ENCODE peak calls at places on chromosomes 1 and 21, in four cellular contexts. B is mammary epithelial cell, W is left ventricle myocardium inferior, P is ovary. J is an unnamed sample.
A peak's percentile ranks its signal among the peaks of the same experiment; 100 is the strongest.

GRCh38 chr1:30534551-30534940 is 188.8 kb downstream of the MATN1 start:
- DNase-seq in B (no peak), W (no peak), P (no peak), J (no peak)

GRCh38 chr1:97796716-97797115 is 124.1 kb downstream of the DPYD start:
- DNase-seq in P (no peak), W (no peak), B (no peak), J (no peak)

GRCh38 chr1:156194300-156194652 is 372 bp downstream of the SLC25A44 start:
- DNase-seq in P (no peak), B (no peak), W (no peak), J (no peak)

GRCh38 chr1:199041173-199041914 is 402.5 kb downstream of the PTPRC start:
- DNase-seq in B (no peak), W (no peak), P (no peak), J (no peak)

GRCh38 chr1:179820216-179820970 is 57.2 kb downstream of the TOR1AIP2 start:
- DNase-seq in W (no peak), B (no peak), P (no peak), J (no peak)

GRCh38 chr1:235642021-235642942 is 7.3 kb downstream of the GNG4 start:
- DNase-seq in P (no peak), W (no peak), B (peak; percentile 61), J (peak; percentile 25)

GRCh38 chr1:95003433-95003738 is 69.4 kb downstream of the ALG14 start:
- DNase-seq in P (no peak), B (no peak), W (no peak), J (no peak)

GRCh38 chr1:212608956-212609700 is 567 bp downstream of the ATF3 start:
- DNase-seq in P (peak; percentile 75), W (peak; percentile 47), B (no peak), J (peak; percentile 23)

GRCh38 chr1:1364266-1364665 is 5.9 kb upstream of the MXRA8 start:
- DNase-seq in W (no peak), P (no peak), B (no peak), J (no peak)

GRCh38 chr1:204970897-204971296 is 72.1 kb upstream of the CNTN2 start:
- DNase-seq in W (no peak), B (no peak), P (no peak), J (no peak)

GRCh38 chr1:50651476-50652263 is 228.4 kb upstream of the DMRTA2 start:
- DNase-seq in W (no peak), B (no peak), P (no peak), J (no peak)

GRCh38 chr1:214833357-214833756 is 230.4 kb downstream of the CENPF start:
- DNase-seq in W (no peak), P (no peak), B (no peak), J (no peak)

GRCh38 chr1:234716907-234717375 is 107.0 kb upstream of the IRF2BP2 start:
- DNase-seq in W (no peak), B (no peak), P (no peak), J (no peak)

GRCh38 chr1:67532452-67533216 is 102.4 kb upstream of the SERBP1 start:
- DNase-seq in P (no peak), W (no peak), B (peak; percentile 73), J (peak; percentile 72)

GRCh38 chr1:147273409-147274307 is 31.2 kb downstream of the CHD1L start:
- DNase-seq in B (peak; percentile 79), W (no peak), P (no peak), J (peak; percentile 67)

GRCh38 chr1:226643701-226644540 is 95.2 kb downstream of the ITPKB start:
- DNase-seq in W (peak; percentile 11), P (peak; percentile 32), B (no peak), J (no peak)

GRCh38 chr1:108791790-108792189 is 45.3 kb downstream of the STXBP3 start:
- DNase-seq in W (no peak), B (no peak), P (no peak), J (no peak)

GRCh38 chr1:150429805-150430204 is 57.4 kb upstream of the TARS2 start:
- DNase-seq in P (no peak), B (peak; percentile 2), W (no peak), J (peak; percentile 22)

GRCh38 chr1:3656450-3657095 is 4.3 kb downstream of the TP73 start:
- DNase-seq in W (peak; percentile 9), P (no peak), B (no peak), J (no peak)

GRCh38 chr21:34613679-34614442 is 1.1 kb downstream of the RCAN1 start:
- DNase-seq in B (peak; percentile 4), W (no peak), P (no peak), J (no peak)

GRCh38 chr1:86756062-86756406 is 51.7 kb downstream of the SH3GLB1 start:
- DNase-seq in P (no peak), B (no peak), W (no peak), J (no peak)

GRCh38 chr1:226663327-226663704 is 75.8 kb downstream of the ITPKB start:
- DNase-seq in P (no peak), B (no peak), W (no peak), J (no peak)

GRCh38 chr1:40092241-40092640 is 4.8 kb downstream of the PPT1 start:
- DNase-seq in B (no peak), W (no peak), P (no peak), J (no peak)

GRCh38 chr1:110734146-110734680 is 59.5 kb upstream of the KCNA3 start:
- DNase-seq in P (no peak), W (no peak), B (no peak), J (no peak)

GRCh38 chr21:41906770-41907169 is 27.6 kb upstream of the PRDM15 start:
- DNase-seq in W (no peak), B (no peak), P (peak; percentile 26), J (no peak)

GRCh38 chr1:227728059-227728891 is 6.8 kb downstream of the JMJD4 start:
- DNase-seq in B (peak; percentile 85), P (peak; percentile 87), W (peak; percentile 83), J (peak; percentile 78)

GRCh38 chr21:25997788-25998611 is 172.6 kb downstream of the APP start:
- DNase-seq in B (peak; percentile 83), P (no peak), W (no peak), J (no peak)

GRCh38 chr1:201731592-201731991 is 97.4 kb upstream of the IPO9 start:
- DNase-seq in P (no peak), B (no peak), W (peak; percentile 79), J (no peak)

GRCh38 chr1:147612366-147612765 is 58.0 kb downstream of the ACP6 start:
- DNase-seq in W (no peak), P (no peak), B (no peak), J (no peak)

GRCh38 chr1:58628987-58629598 is 52.0 kb upstream of the TACSTD2 start:
- DNase-seq in B (no peak), W (no peak), P (no peak), J (no peak)

GRCh38 chr1:50853325-50853724 is 106.7 kb downstream of the FAF1 start:
- DNase-seq in P (no peak), B (no peak), W (no peak), J (no peak)

GRCh38 chr1:29549001-29549400 is 312.7 kb downstream of the PTPRU start:
- DNase-seq in W (no peak), P (no peak), B (no peak), J (no peak)

GRCh38 chr1:106926748-106927582 is 129.5 kb upstream of the PRMT6 start:
- DNase-seq in W (no peak), B (peak; percentile 42), P (no peak), J (peak; percentile 43)

GRCh38 chr1:61474963-61475362 is 250.0 kb downstream of the TM2D1 start:
- DNase-seq in W (no peak), B (no peak), P (no peak), J (no peak)

GRCh38 chr1:27074175-27074780 is 61.6 kb upstream of the TENT5B start:
- DNase-seq in B (no peak), W (no peak), P (no peak), J (no peak)

GRCh38 chr1:229380514-229381160 is 37.8 kb upstream of the CCSAP start:
- DNase-seq in P (no peak), W (no peak), B (no peak), J (no peak)

GRCh38 chr1:116763787-116764465 is 9.7 kb downstream of the CD2 start:
- DNase-seq in P (no peak), B (no peak), W (no peak), J (no peak)

GRCh38 chr1:171142081-171142450 is 43.0 kb upstream of the FMO2 start:
- DNase-seq in W (peak; percentile 48), B (no peak), P (peak; percentile 72), J (no peak)

GRCh38 chr1:205430631-205431305 is 8.9 kb upstream of the LEMD1 start:
- DNase-seq in B (no peak), P (peak; percentile 84), W (peak; percentile 61), J (no peak)

GRCh38 chr1:224157316-224157715 is 25.7 kb upstream of the DEGS1 start:
- DNase-seq in W (no peak), B (no peak), P (no peak), J (no peak)

GRCh38 chr1:224163311-224163710 is 19.7 kb upstream of the DEGS1 start:
- DNase-seq in W (no peak), B (no peak), P (no peak), J (no peak)

GRCh38 chr1:224160171-224160682 is 22.8 kb upstream of the DEGS1 start:
- DNase-seq in P (no peak), B (no peak), W (no peak), J (no peak)

GRCh38 chr1:224162768-224163167 is 20.3 kb upstream of the DEGS1 start:
- DNase-seq in P (no peak), B (no peak), W (no peak), J (no peak)
- TF ChIP-seq CTCF in P (no peak), B (no peak), W (no peak), J (no peak)

DNA sequence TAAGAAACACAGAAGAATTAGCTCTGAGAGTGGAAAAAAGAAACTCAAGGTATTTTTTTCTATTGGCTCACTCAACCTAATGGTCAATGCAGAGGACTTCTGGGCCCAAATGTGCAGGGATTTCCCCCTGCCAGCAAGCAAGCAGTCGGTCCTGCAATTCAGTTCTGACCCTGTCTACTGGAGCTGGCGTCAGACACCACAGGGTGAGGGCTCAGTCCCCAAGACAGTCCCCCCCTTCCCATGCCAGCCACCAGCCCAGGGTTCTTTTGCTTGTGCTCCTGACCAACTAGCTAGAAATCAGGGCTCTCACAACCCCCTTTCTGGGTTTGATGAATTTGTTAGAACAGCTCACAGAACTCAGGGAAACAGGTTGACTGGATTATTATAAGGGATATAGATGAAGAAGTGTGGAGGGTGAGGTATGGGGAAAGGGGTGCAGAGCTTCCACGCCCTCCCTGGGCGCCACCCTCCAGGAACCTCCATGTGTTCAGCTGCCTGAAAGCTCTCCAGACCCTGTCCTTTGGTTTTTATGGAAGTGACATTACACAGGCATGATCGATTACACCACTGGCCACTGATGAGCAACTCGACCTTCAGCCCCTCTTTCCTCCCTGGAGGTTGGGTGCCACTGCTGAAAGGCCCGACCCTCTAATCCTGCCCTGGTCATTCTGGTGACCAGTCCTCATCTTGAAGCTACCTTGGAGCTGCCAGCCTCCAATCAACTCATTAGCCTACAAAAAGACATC is 22.5 kb upstream of the PWP2 start:
- DNase-seq in P (no peak), W (no peak), B (no peak), J (no peak)
- H3K27ac ChIP-seq in P (no peak overlapping the region), W (peak overlapping the region; percentile 88), B (no peak overlapping the region), J (no peak overlapping the region)

GRCh38 chr1:11704691-11705475 is 13.4 kb downstream of the DRAXIN start:
- DNase-seq in P (no peak), B (no peak), W (no peak), J (no peak)
- H3K4me1 ChIP-seq in P (no peaks in the 10 kb centered on the region), B (no peaks in the 10 kb centered on the region), W (peaks cover 32% of the 10 kb centered on the region), J (no peaks in the 10 kb centered on the region)

GRCh38 chr1:57340361-57341192 is 83.3 kb downstream of the DAB1 start:
- DNase-seq in W (no peak), P (no peak), B (no peak), J (no peak)
- TF ChIP-seq CTCF in W (peak; percentile 33), P (no peak), B (peak; percentile 20), J (peak; percentile 19)